ENCODE peak calls at places on chromosome 17, in eight cellular contexts. I is PC-9, Y is PC-3, B is fibroblast of lung, H is psoas muscle, K is MM.1S, O is GM23338, D is uterus. T is an unnamed sample. For H3K4me1, the result is how much of the 10 kb centered on the place peaks cover.

GRCh38 chr17:31726980-31727427 is 132.0 kb downstream of the COPRS start:
- DNase-seq in O (no peak), I (no peak), D (peak), B (peak), H (no peak), Y (peak), K (no peak), T (no peak)

GRCh38 chr17:8143581-8144400 is 8.4 kb downstream of the PER1 start:
- DNase-seq in D (peak), O (no peak), Y (no peak), H (no peak), B (no peak), K (no peak), I (no peak), T (peak)

GRCh38 chr17:73257516-73257915 is 4.2 kb downstream of the CPSF4L start:
- DNase-seq in B (no peak), O (no peak), I (no peak), D (peak), K (no peak), H (no peak), Y (no peak), T (no peak)

GRCh38 chr17:7854851-7855642 is at the start of gene TMEM88:
- DNase-seq in D (peak), O (peak), I (no peak), B (no peak), H (no peak), K (no peak), Y (no peak), T (no peak)

GRCh38 chr17:13569740-13570137 is 32.0 kb downstream of the HS3ST3A1 start:
- DNase-seq in D (no peak), K (no peak), H (no peak), B (no peak), O (no peak), Y (no peak), I (no peak), T (no peak)

GRCh38 chr17:61299517-61300513 is 99.8 kb upstream of the TBX2 start:
- DNase-seq in D (no peak), K (no peak), H (no peak), B (no peak), Y (no peak), I (no peak), O (no peak), T (no peak)

GRCh38 chr17:1030684-1031557 is 34.0 kb downstream of the TIMM22 start:
- DNase-seq in Y (no peak), K (no peak), I (no peak), D (peak), B (peak), H (peak), O (peak), T (peak)

GRCh38 chr17:30378191-30378796 is 433 bp upstream of the CPD start:
- DNase-seq in H (no peak), O (peak), Y (no peak), B (no peak), I (no peak), D (no peak), K (peak), T (no peak)

GRCh38 chr17:44097110-44097810 is 26.2 kb downstream of the HDAC5 start:
- DNase-seq in B (peak), K (no peak), D (no peak), I (peak), Y (peak), H (peak), O (no peak), T (no peak)

GRCh38 chr17:20010099-20010863 is 1.1 kb downstream of the SPECC1 start:
- DNase-seq in I (peak), B (peak), O (peak), D (peak), Y (peak), K (peak), H (no peak), T (peak)

GRCh38 chr17:8441690-8442089 is 6.0 kb downstream of the NDEL1 start:
- DNase-seq in H (no peak), Y (no peak), D (no peak), B (no peak), K (no peak), I (no peak), O (no peak), T (no peak)

GRCh38 chr17:29615048-29615385 is 7.7 kb downstream of the CORO6 start:
- DNase-seq in B (peak), D (no peak), I (no peak), Y (no peak), K (no peak), H (peak), O (peak), T (no peak)

GRCh38 chr17:38773258-38773657 is 20.7 kb downstream of the PSMB3 start:
- DNase-seq in H (no peak), K (no peak), D (no peak), Y (no peak), O (no peak), I (no peak), B (no peak), T (no peak)

GRCh38 chr17:4023220-4023619 is 59.0 kb upstream of the ATP2A3 start:
- DNase-seq in H (no peak), D (no peak), I (no peak), B (no peak), O (no peak), Y (no peak), K (no peak), T (no peak)

GRCh38 chr17:45246861-45247428 is 14.9 kb downstream of the SPATA32 start:
- DNase-seq in B (peak), I (no peak), K (no peak), Y (peak), H (no peak), D (no peak), O (peak), T (no peak)

GRCh38 chr17:55177159-55177913 is 87.4 kb upstream of the HLF start:
- DNase-seq in D (no peak), O (peak), Y (peak), I (no peak), K (no peak), B (no peak), H (no peak), T (no peak)

GRCh38 chr17:74852237-74853047 is 7.2 kb downstream of the GRIN2C start:
- DNase-seq in I (no peak), K (peak), B (no peak), D (no peak), Y (no peak), O (peak), H (no peak), T (no peak)

GRCh38 chr17:78986048-78986648 is 6.4 kb upstream of the LGALS3BP start:
- DNase-seq in I (no peak), O (no peak), Y (peak), K (peak), B (peak), H (no peak), D (no peak), T (no peak)

GRCh38 chr17:46785696-46786095 is 32.8 kb downstream of the WNT3 start:
- DNase-seq in K (no peak), B (no peak), I (peak), H (no peak), Y (no peak), O (peak), D (no peak), T (no peak)

GRCh38 chr17:58630883-58631522 is 60.8 kb downstream of the TEX14 start:
- DNase-seq in O (peak), K (no peak), H (no peak), B (no peak), I (peak), Y (no peak), D (peak), T (no peak)

GRCh38 chr17:57995076-57995956 is 7.3 kb upstream of the VEZF1 start:
- DNase-seq in B (peak), K (peak), O (peak), I (peak), H (peak), D (peak), Y (peak), T (peak)

GRCh38 chr17:16215965-16216316 is 607 bp upstream of the NCOR1 start:
- DNase-seq in Y (peak), O (peak), D (peak), K (peak), H (no peak), I (no peak), B (no peak), T (no peak)

GRCh38 chr17:68511254-68511670 is 968 bp upstream of the PRKAR1A start:
- DNase-seq in O (no peak), K (no peak), B (no peak), D (peak), I (no peak), Y (no peak), H (no peak), T (no peak)

GRCh38 chr17:951388-952132 is 28.0 kb downstream of the NXN start:
- DNase-seq in B (peak), O (peak), Y (peak), I (peak), D (peak), K (no peak), H (peak), T (no peak)

GRCh38 chr17:30207655-30208054 is 27.8 kb downstream of the SLC6A4 start:
- DNase-seq in K (no peak), Y (no peak), D (no peak), I (no peak), B (no peak), O (no peak), H (no peak), T (no peak)

GRCh38 chr17:57552114-57552601 is 192.9 kb downstream of the CCDC182 start:
- DNase-seq in Y (no peak), O (peak), D (peak), I (no peak), H (no peak), B (peak), K (no peak), T (no peak)

GRCh38 chr17:74798239-74798707 is 22.1 kb upstream of the NAT9 start:
- DNase-seq in B (no peak), D (no peak), O (no peak), K (no peak), H (no peak), I (no peak), Y (no peak), T (no peak)

GRCh38 chr17:51645056-51645455 is 384.7 kb downstream of the UTP18 start:
- DNase-seq in B (no peak), H (no peak), K (no peak), I (no peak), D (no peak), Y (no peak), O (no peak), T (no peak)

GRCh38 chr17:4786111-4786491 is at the start of gene VMO1:
- DNase-seq in B (peak), K (no peak), I (no peak), H (no peak), D (peak), Y (peak), O (peak), T (no peak)

GRCh38 chr17:56112086-56112485 is 41.2 kb upstream of the ANKFN1 start:
- DNase-seq in B (peak), Y (no peak), D (no peak), H (no peak), O (no peak), I (no peak), K (no peak), T (no peak)

GRCh38 chr17:68511671-68512246 is 471 bp upstream of the PRKAR1A start:
- DNase-seq in D (peak), K (peak), Y (peak), I (peak), H (peak), O (peak), B (peak), T (peak)

GRCh38 chr17:58388302-58389190 is 28.8 kb downstream of the RNF43 start:
- DNase-seq in Y (peak), H (no peak), K (peak), I (no peak), O (peak), D (no peak), B (no peak), T (no peak)

GRCh38 chr17:50323060-50323459 is 22.9 kb upstream of the XYLT2 start:
- DNase-seq in B (no peak), O (no peak), K (no peak), H (no peak), D (no peak), I (no peak), Y (no peak), T (no peak)

GRCh38 chr17:1620486-1620885 is 8.1 kb downstream of the SLC43A2 start:
- DNase-seq in D (no peak), H (no peak), Y (no peak), O (no peak), I (no peak), K (no peak), B (no peak), T (no peak)

GRCh38 chr17:31579265-31579664 is 187.8 kb downstream of the RAB11FIP4 start:
- DNase-seq in H (no peak), K (no peak), B (peak), I (peak), Y (peak), D (peak), O (no peak), T (no peak)

GRCh38 chr17:83136931-83137330 is 57.5 kb downstream of the METRNL start:
- DNase-seq in D (no peak), I (no peak), B (no peak), Y (no peak), K (no peak), O (no peak), H (no peak), T (no peak)

GRCh38 chr17:79438936-79439335 is 171.9 kb downstream of the RBFOX3 start:
- DNase-seq in B (no peak), H (no peak), D (no peak), Y (no peak), O (no peak), I (no peak), K (no peak), T (no peak)

GRCh38 chr17:70622382-70623260 is 453.3 kb downstream of the KCNJ2 start:
- DNase-seq in O (peak), K (no peak), Y (peak), I (peak), D (no peak), B (peak), H (peak), T (no peak)
- TF ChIP-seq CTCF in O (peak), K (peak), Y (peak), I (peak), D (no peak), B (peak), H (peak), T (peak)

DNA sequence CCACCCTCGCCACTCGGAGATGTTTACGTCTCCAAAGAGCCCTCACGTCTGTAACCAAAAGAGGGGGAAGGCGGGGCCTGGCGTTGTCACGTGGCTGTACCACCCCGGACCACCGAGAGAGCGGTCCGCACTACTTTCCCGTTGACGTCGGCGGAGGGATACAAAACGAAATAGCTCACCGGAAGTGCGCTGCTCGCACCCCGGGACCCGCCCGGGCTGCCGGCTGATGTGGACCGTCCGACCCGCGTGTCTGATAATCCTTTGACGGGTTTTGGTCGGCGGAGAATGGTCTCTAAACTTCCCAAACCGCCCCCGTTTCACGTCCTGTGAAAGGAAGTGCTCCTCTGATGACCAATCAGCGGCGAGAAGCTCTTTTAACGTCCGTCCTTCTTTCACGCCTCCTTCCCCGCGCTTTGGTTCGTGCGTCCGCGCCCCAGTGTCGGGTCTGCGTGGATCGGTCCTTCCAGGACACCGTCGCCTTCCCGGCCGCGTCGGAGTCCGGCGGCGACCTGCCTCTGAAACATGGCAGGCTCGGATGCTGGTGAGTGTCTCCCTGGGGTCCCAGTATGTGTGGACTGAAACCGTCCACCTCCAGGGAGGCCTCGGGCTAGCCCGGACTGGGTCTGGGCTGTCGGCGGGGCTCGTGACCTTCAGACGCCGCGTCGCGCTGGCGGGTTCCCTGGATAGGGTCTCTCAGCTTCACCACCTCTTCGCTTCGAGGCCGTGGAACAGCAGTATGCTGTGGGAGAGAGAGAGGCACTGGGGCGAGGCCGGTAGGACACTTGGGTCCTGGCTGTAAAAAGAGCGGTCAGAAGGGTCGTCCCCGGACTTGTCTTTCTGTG is at the start of gene CEP95:
- DNase-seq in O (peak), I (no peak), Y (peak), D (peak), B (peak), H (peak), K (peak), T (peak)
- H3K4me1 ChIP-seq in O (under half), I (under half), Y (under half), D (under half), B (under half), H (under half), K (under half), T (under half)

DNA sequence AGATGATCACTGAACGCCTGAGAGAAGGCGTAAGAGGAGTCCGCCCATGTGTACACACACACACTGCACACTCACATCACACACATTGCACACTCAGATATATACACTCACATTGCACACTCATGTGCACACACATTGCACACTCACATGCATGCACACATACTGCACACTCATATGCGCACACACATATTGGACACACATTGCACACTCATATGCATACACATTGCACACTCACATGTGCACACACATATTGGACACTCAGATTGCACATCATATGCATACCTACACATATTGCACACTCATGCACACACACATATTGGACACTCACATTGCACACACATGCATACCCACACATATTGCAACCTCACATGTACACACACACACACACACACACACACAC is 163.2 kb downstream of the WSCD1 start:
- DNase-seq in O (no peak), I (no peak), Y (no peak), B (no peak), K (no peak), H (no peak), D (no peak), T (no peak)
- H3K4me3 ChIP-seq in O (no peak), I (no peak), Y (no peak), B (no peak), K (no peak), H (no peak), D (no peak), T (no peak)

DNA sequence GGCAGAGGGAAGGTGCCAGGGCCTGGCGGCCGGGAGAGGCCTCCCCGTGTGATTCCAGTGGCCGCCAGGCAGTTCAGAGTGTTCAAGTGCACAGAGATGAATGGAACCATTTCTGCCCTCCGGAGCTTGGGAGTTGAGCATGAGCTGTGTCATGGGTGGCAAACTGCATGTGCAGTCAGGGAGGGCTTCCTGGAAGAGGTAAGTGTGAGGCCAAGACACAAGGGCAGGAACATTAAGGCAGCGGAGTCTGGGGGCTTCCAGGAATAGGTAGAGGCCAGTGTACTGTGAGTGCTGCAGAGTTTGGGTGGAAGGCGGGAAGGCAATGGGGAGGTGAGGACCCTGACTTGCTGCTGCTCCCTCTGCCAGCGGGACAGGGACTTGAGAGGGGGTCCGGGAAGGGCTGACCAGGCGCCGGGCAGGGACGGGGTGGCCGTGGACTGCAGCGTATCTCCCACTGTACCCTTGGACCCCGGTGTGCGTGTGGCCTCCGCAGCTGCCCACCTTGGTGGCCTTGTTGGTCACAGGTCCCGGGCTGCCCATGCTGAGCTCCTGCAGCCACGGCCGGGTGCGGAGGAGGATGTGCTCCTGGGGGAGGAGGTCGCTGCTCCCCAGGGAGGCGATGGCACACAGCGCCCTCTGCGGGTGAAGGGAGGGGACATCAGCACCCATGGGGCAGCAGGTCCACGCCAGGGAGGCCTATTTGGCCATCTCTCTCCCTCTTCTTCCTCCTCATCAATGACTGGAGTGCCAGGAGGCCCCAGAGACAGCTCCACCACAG is 7.5 kb upstream of the CEP131 start:
- DNase-seq in I (peak), H (no peak), B (no peak), Y (no peak), D (no peak), O (peak), K (no peak), T (no peak)
- TF ChIP-seq CTCF in I (peak), H (no peak), B (peak), Y (peak), D (no peak), O (peak), K (peak), T (no peak)

GRCh38 chr17:48738803-48739526 is 10.4 kb upstream of the HOXB13 start:
- DNase-seq in B (no peak), D (no peak), Y (peak), H (no peak), O (peak), K (no peak), I (no peak), T (no peak)

GRCh38 chr17:48740537-48740936 is 12.0 kb upstream of the HOXB13 start:
- DNase-seq in D (no peak), Y (no peak), O (no peak), K (no peak), B (no peak), H (no peak), I (no peak), T (no peak)

GRCh38 chr17:48737330-48738043 is 8.9 kb upstream of the HOXB13 start:
- DNase-seq in B (no peak), H (no peak), D (no peak), K (no peak), I (no peak), Y (peak), O (no peak), T (no peak)

GRCh38 chr17:48735057-48735341 is 6.4 kb upstream of the HOXB13 start:
- DNase-seq in O (no peak), H (no peak), I (no peak), Y (peak), D (no peak), K (no peak), B (no peak), T (no peak)

DNA sequence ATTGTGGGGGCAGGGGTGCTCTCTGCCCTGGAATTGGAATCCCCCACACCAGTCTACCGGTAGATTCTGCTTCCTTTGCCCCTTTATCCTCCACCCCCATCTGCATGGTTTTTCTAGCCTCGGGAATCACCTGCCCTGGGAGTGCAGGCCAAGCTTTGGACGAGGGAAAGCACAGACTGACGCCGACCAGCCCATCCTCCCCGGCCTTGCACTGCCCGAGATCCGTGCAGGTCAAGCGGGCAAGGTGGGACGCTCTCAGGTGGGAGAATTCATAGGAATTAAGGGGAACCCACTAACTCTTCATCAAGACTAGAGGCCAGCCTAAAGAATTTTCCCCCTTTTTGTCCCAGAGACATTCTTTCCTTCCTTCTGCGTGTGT is 9.9 kb upstream of the HOXB13 start:
- DNase-seq in D (no peak), I (no peak), Y (no peak), H (no peak), O (no peak), B (no peak), K (no peak), T (no peak)
- H3K4me1 ChIP-seq in D (under half), I (under half), Y (half or more), H (under half), O (under half), B (under half), K (under half), T (under half)

GRCh38 chr17:80892900-80893603 is 98.6 kb upstream of the CHMP6 start:
- DNase-seq in B (peak), I (peak), D (no peak), H (peak), O (no peak), Y (peak), K (no peak), T (no peak)
- H3K4me3 ChIP-seq in B (no peak), I (peak), D (no peak), H (no peak), O (no peak), Y (peak), K (no peak), T (no peak)

T was measured in tibial nerve.